ENCODE peak calls at places on chromosomes 12 and 14, in seven cellular contexts. U, E, L, C, Z, J and R are unnamed samples.

GRCh38 chr12:75672212-75672611 is 160.8 kb upstream of the KRR1 start:
- DNase-seq in U (no peak), J (no peak), Z (no peak), E (no peak), L (no peak), C (no peak), R (no peak)

GRCh38 chr14:42944284-42944683 is 1337.6 kb downstream of the LRFN5 start:
- DNase-seq in J (no peak), U (no peak), Z (no peak), L (no peak), C (no peak), E (no peak), R (no peak)

GRCh38 chr12:31773867-31774266 is 45.0 kb upstream of the AMN1 start:
- DNase-seq in U (no peak), J (no peak), Z (no peak), L (no peak), C (no peak), E (no peak), R (no peak)

GRCh38 chr12:70052931-70053497 is 190.2 kb upstream of the CNOT2 start:
- DNase-seq in E (no peak), J (no peak), C (no peak), L (peak; percentile 34), U (no peak), Z (no peak), R (peak; percentile 59)

GRCh38 chr12:11765421-11765816 is 115.9 kb downstream of the ETV6 start:
- DNase-seq in C (no peak), E (no peak), L (no peak), U (no peak), Z (no peak), J (no peak), R (no peak)

GRCh38 chr14:25121342-25122129 is 71.6 kb upstream of the STXBP6 start:
- DNase-seq in Z (no peak), J (no peak), C (no peak), E (no peak), U (no peak), L (no peak), R (no peak)

GRCh38 chr12:109737111-109737510 is 23.5 kb downstream of the FAM222A start:
- DNase-seq in C (no peak), L (peak; percentile 11), E (no peak), J (no peak), U (no peak), Z (no peak), R (peak; percentile 1)

GRCh38 chr12:94147991-94148840 is at the start of gene PLXNC1:
- DNase-seq in Z (peak; percentile 55), L (peak; percentile 58), E (peak; percentile 63), U (no peak), C (no peak), J (peak; percentile 54), R (peak; percentile 63)

GRCh38 chr12:26195250-26195640 is at the start of gene SSPN:
- DNase-seq in J (no peak), C (no peak), U (no peak), E (peak; percentile 59), L (peak; percentile 81), Z (peak; percentile 74), R (peak; percentile 66)

GRCh38 chr14:24681056-24681455 is 47.1 kb upstream of the GZMB start:
- DNase-seq in U (no peak), C (no peak), L (no peak), J (no peak), Z (no peak), E (no peak), R (no peak)

GRCh38 chr12:93042684-93043083 is 113.6 kb upstream of the EEA1 start:
- DNase-seq in E (no peak), J (no peak), U (no peak), L (no peak), C (no peak), Z (no peak), R (peak; percentile 76)

GRCh38 chr12:7934560-7935463 is 1.2 kb downstream of the SLC2A3 start:
- DNase-seq in U (no peak), Z (no peak), E (no peak), J (no peak), L (no peak), C (no peak), R (peak; percentile 14)

GRCh38 chr14:61525293-61526011 is 169.9 kb upstream of the HIF1A start:
- DNase-seq in E (peak; percentile 45), J (peak; percentile 8), L (peak; percentile 74), U (no peak), C (no peak), Z (peak; percentile 67), R (no peak)

GRCh38 chr14:103103461-103104388 is 9.2 kb downstream of the EXOC3L4 start:
- DNase-seq in Z (peak; percentile 62), L (no peak), U (peak; percentile 35), J (no peak), E (peak; percentile 59), C (no peak), R (peak; percentile 86)

GRCh38 chr12:49428652-49429549 is 61.6 kb downstream of the SPATS2 start:
- DNase-seq in J (no peak), E (no peak), L (no peak), Z (no peak), C (no peak), U (no peak), R (no peak)

GRCh38 chr12:89768586-89769482 is 60.2 kb upstream of the ATP2B1 start:
- DNase-seq in U (no peak), Z (no peak), E (no peak), C (no peak), L (no peak), J (no peak), R (no peak)

GRCh38 chr12:69360348-69360672 is 767 bp downstream of the YEATS4 start:
- DNase-seq in Z (no peak), U (no peak), C (no peak), E (no peak), J (no peak), L (no peak), R (no peak)

GRCh38 chr12:75571204-75571603 is 59.8 kb upstream of the KRR1 start:
- DNase-seq in L (no peak), Z (no peak), E (no peak), C (no peak), J (no peak), U (no peak), R (no peak)

GRCh38 chr12:2690348-2691000 is 104.3 kb upstream of the FKBP4 start:
- DNase-seq in C (no peak), L (no peak), E (no peak), J (no peak), U (no peak), Z (no peak), R (no peak)

GRCh38 chr14:90487031-90487430 is 90.2 kb downstream of the CALM1 start:
- DNase-seq in C (no peak), E (peak; percentile 32), J (no peak), Z (no peak), L (no peak), U (peak; percentile 83), R (peak; percentile 58)